ENCODE peak calls at places on chromosome 22, in seven cellular contexts. One of them, this sample, is unnamed.

GRCh38 chr22:37021710-37022482 is 2.4 kb downstream of the MPST start:
- DNase-seq in GM12878: no peak
- DNase-seq in H1: no peak
- DNase-seq in SK-N-SH: peak
- DNase-seq in HCT116: peak
- DNase-seq in HepG2: no peak
- DNase-seq in K562: peak
- DNase-seq in this sample: peak

GRCh38 chr22:19886605-19887250 is 32.1 kb upstream of the GNB1L start:
- DNase-seq in HepG2: no peak
- DNase-seq in H1: no peak
- DNase-seq in SK-N-SH: no peak
- DNase-seq in GM12878: no peak
- DNase-seq in K562: no peak
- DNase-seq in HCT116: no peak
- DNase-seq in this sample: no peak

GRCh38 chr22:50267591-50268390 is 2.4 kb downstream of the MAPK11 start:
- DNase-seq in SK-N-SH: peak
- DNase-seq in GM12878: no peak
- DNase-seq in K562: peak
- DNase-seq in HepG2: no peak
- DNase-seq in H1: no peak
- DNase-seq in HCT116: no peak
- DNase-seq in this sample: peak

GRCh38 chr22:42114721-42115120 is 15.9 kb downstream of the CYP2D6 start:
- DNase-seq in K562: peak
- DNase-seq in GM12878: no peak
- DNase-seq in H1: no peak
- DNase-seq in HepG2: peak
- DNase-seq in SK-N-SH: no peak
- DNase-seq in HCT116: peak
- DNase-seq in this sample: no peak

GRCh38 chr22:46607483-46608114 is 12.6 kb upstream of the GRAMD4 start:
- DNase-seq in H1: no peak
- DNase-seq in SK-N-SH: no peak
- DNase-seq in HepG2: no peak
- DNase-seq in GM12878: no peak
- DNase-seq in HCT116: no peak
- DNase-seq in K562: no peak
- DNase-seq in this sample: peak

GRCh38 chr22:36562261-36562835 is 33.4 kb upstream of the EIF3D start:
- DNase-seq in SK-N-SH: no peak
- DNase-seq in HCT116: no peak
- DNase-seq in K562: peak
- DNase-seq in GM12878: no peak
- DNase-seq in H1: no peak
- DNase-seq in HepG2: no peak
- DNase-seq in this sample: no peak

GRCh38 chr22:29479417-29480261 is at the start of gene NEFH:
- DNase-seq in GM12878: no peak
- DNase-seq in K562: peak
- DNase-seq in HCT116: no peak
- DNase-seq in HepG2: no peak
- DNase-seq in SK-N-SH: peak
- DNase-seq in H1: no peak
- DNase-seq in this sample: no peak

GRCh38 chr22:47543447-47543846 is 781.0 kb downstream of the TBC1D22A start:
- DNase-seq in HepG2: no peak
- DNase-seq in SK-N-SH: no peak
- DNase-seq in HCT116: no peak
- DNase-seq in GM12878: no peak
- DNase-seq in H1: no peak
- DNase-seq in K562: no peak
- DNase-seq in this sample: no peak

GRCh38 chr22:46604306-46604690 is 15.9 kb upstream of the GRAMD4 start:
- DNase-seq in HepG2: no peak
- DNase-seq in HCT116: no peak
- DNase-seq in H1: no peak
- DNase-seq in SK-N-SH: no peak
- DNase-seq in K562: peak
- DNase-seq in GM12878: peak
- DNase-seq in this sample: no peak

GRCh38 chr22:17888855-17889254 is 114.6 kb upstream of the BID start:
- DNase-seq in HCT116: no peak
- DNase-seq in GM12878: no peak
- DNase-seq in H1: no peak
- DNase-seq in HepG2: no peak
- DNase-seq in SK-N-SH: no peak
- DNase-seq in K562: peak
- DNase-seq in this sample: no peak

GRCh38 chr22:35604671-35605457 is 12.3 kb downstream of the MB start:
- DNase-seq in K562: peak
- DNase-seq in GM12878: no peak
- DNase-seq in SK-N-SH: peak
- DNase-seq in H1: no peak
- DNase-seq in HCT116: no peak
- DNase-seq in HepG2: no peak
- DNase-seq in this sample: no peak

GRCh38 chr22:39733191-39733590 is 160.4 kb downstream of the ENTHD1 start:
- DNase-seq in GM12878: no peak
- DNase-seq in HCT116: no peak
- DNase-seq in HepG2: no peak
- DNase-seq in H1: no peak
- DNase-seq in K562: no peak
- DNase-seq in SK-N-SH: no peak
- DNase-seq in this sample: no peak

GRCh38 chr22:39732625-39733024 is 160.9 kb downstream of the ENTHD1 start:
- DNase-seq in SK-N-SH: no peak
- DNase-seq in GM12878: no peak
- DNase-seq in HCT116: no peak
- DNase-seq in H1: no peak
- DNase-seq in K562: no peak
- DNase-seq in HepG2: no peak
- DNase-seq in this sample: no peak

GRCh38 chr22:39731881-39732555 is 161.5 kb downstream of the CACNA1I start:
- DNase-seq in H1: no peak
- DNase-seq in HepG2: no peak
- DNase-seq in SK-N-SH: no peak
- DNase-seq in GM12878: no peak
- DNase-seq in K562: no peak
- DNase-seq in HCT116: no peak
- DNase-seq in this sample: no peak

GRCh38 chr22:39729141-39729934 is 158.8 kb downstream of the CACNA1I start:
- DNase-seq in HCT116: no peak
- DNase-seq in K562: no peak
- DNase-seq in H1: no peak
- DNase-seq in GM12878: no peak
- DNase-seq in SK-N-SH: no peak
- DNase-seq in HepG2: no peak
- DNase-seq in this sample: no peak

DNA sequence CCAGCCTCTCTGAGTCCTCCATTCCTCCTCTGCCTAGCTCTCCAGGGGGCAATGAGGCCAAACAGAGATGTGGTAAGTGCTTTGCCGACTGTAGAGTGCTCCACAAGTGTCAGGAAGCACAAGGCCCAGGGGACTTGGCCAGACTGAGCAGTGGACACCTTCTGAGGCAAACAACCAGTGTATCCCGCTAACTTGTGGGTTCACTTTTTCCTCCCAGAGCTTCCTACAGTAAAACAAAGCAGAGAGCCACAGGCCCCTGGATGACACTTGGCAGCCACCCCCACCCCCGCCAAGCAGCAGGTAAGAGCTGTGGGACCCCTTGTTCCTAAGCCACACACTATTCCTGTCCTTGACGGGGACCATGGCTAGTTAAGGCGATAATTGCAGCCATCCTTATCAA is 160.9 kb downstream of the CACNA1I start:
- DNase-seq in SK-N-SH: no peak
- DNase-seq in K562: no peak
- DNase-seq in H1: no peak
- DNase-seq in HepG2: no peak
- DNase-seq in GM12878: no peak
- DNase-seq in HCT116: no peak
- DNase-seq in this sample: no peak
- TF ChIP-seq JUND in SK-N-SH: no peak
- TF ChIP-seq JUND in K562: no peak
- TF ChIP-seq JUND in H1: no peak
- TF ChIP-seq JUND in HepG2: no peak
- TF ChIP-seq JUND in GM12878: no peak
- TF ChIP-seq JUND in HCT116: no peak
- TF ChIP-seq JUND in this sample: no peak

DNA sequence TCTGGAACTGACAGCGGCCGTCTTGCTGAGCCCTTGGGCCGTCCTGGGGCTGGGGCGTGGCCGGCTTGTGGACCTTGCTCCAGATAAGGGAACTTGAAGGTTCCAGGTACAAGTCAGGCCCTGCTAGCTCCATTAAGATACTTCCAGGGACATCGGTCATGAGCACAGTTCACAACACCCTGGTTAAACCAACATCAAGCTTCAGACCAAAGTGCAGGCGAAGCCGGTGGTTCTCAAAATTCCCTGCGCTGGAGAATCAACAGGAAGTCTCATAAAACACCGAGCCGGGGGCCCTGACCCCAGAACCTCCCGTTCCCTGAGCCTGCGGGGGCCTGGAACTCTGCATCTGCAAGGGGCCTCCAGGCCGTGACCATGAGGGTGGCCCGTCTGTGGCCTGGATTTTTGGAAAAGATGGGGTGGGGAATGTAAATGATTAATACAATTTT is 1043.8 kb downstream of the BRD1 start:
- DNase-seq in SK-N-SH: no peak
- DNase-seq in HCT116: no peak
- DNase-seq in H1: no peak
- DNase-seq in K562: no peak
- DNase-seq in GM12878: no peak
- DNase-seq in HepG2: peak
- DNase-seq in this sample: no peak
- TF ChIP-seq JUND in SK-N-SH: no peak
- TF ChIP-seq JUND in HCT116: no peak
- TF ChIP-seq JUND in H1: no peak
- TF ChIP-seq JUND in K562: no peak
- TF ChIP-seq JUND in GM12878: no peak
- TF ChIP-seq JUND in HepG2: peak
- TF ChIP-seq JUND in this sample: no peak

GRCh38 chr22:27647540-27647939 is 154.0 kb downstream of the MN1 start:
- DNase-seq in HCT116: no peak
- DNase-seq in SK-N-SH: no peak
- DNase-seq in H1: no peak
- DNase-seq in K562: no peak
- DNase-seq in GM12878: no peak
- DNase-seq in HepG2: peak
- DNase-seq in this sample: no peak

GRCh38 chr22:27650572-27650971 is 151.0 kb downstream of the MN1 start:
- DNase-seq in H1: no peak
- DNase-seq in GM12878: no peak
- DNase-seq in SK-N-SH: no peak
- DNase-seq in HCT116: no peak
- DNase-seq in HepG2: no peak
- DNase-seq in K562: no peak
- DNase-seq in this sample: no peak

GRCh38 chr22:27650985-27651384 is 150.6 kb downstream of the MN1 start:
- DNase-seq in HepG2: no peak
- DNase-seq in GM12878: no peak
- DNase-seq in H1: no peak
- DNase-seq in HCT116: no peak
- DNase-seq in K562: no peak
- DNase-seq in SK-N-SH: no peak
- DNase-seq in this sample: no peak

GRCh38 chr22:27648853-27649252 is 152.7 kb downstream of the MN1 start:
- DNase-seq in HCT116: no peak
- DNase-seq in H1: no peak
- DNase-seq in K562: no peak
- DNase-seq in HepG2: no peak
- DNase-seq in GM12878: no peak
- DNase-seq in SK-N-SH: no peak
- DNase-seq in this sample: no peak

DNA sequence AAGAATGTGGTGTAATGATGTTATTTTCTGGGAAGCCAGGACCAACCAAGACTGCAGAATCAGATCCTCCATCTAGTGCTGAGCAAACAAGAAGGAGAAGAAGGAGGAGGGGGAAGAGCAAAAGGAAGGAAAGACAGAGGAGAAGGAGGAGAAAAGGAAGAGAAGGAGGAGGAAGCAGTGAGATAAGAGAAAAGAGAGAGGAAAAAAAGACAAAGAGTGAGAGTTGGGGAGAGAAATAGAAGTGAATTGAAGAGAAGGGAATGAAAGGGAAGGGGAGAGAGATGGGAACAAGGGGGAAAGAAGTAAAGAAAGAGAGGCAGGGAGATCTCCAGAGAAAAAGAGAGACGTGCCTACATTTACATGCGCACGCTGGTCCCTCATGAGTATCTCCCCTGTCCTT is 153.5 kb downstream of the MN1 start:
- DNase-seq in H1: no peak
- DNase-seq in HepG2: no peak
- DNase-seq in K562: no peak
- DNase-seq in GM12878: no peak
- DNase-seq in SK-N-SH: no peak
- DNase-seq in HCT116: no peak
- DNase-seq in this sample: no peak
- TF ChIP-seq JUND in H1: no peak
- TF ChIP-seq JUND in HepG2: no peak
- TF ChIP-seq JUND in K562: no peak
- TF ChIP-seq JUND in GM12878: no peak
- TF ChIP-seq JUND in SK-N-SH: no peak
- TF ChIP-seq JUND in HCT116: no peak
- TF ChIP-seq JUND in this sample: no peak

GRCh38 chr22:44128961-44129613 is 51.6 kb upstream of the PARVG start:
- DNase-seq in H1: no peak
- DNase-seq in HepG2: no peak
- DNase-seq in GM12878: no peak
- DNase-seq in K562: no peak
- DNase-seq in SK-N-SH: no peak
- DNase-seq in HCT116: no peak
- DNase-seq in this sample: no peak

GRCh38 chr22:44129614-44129976 is 51.1 kb upstream of the PARVG start:
- DNase-seq in GM12878: no peak
- DNase-seq in SK-N-SH: peak
- DNase-seq in HepG2: no peak
- DNase-seq in K562: peak
- DNase-seq in HCT116: no peak
- DNase-seq in H1: no peak
- DNase-seq in this sample: no peak

GRCh38 chr22:44126807-44127206 is 53.9 kb upstream of the PARVG start:
- DNase-seq in K562: no peak
- DNase-seq in H1: no peak
- DNase-seq in GM12878: no peak
- DNase-seq in HepG2: no peak
- DNase-seq in HCT116: no peak
- DNase-seq in SK-N-SH: no peak
- DNase-seq in this sample: no peak

GRCh38 chr22:44125421-44125820 is 55.3 kb upstream of the PARVG start:
- DNase-seq in SK-N-SH: no peak
- DNase-seq in HCT116: no peak
- DNase-seq in HepG2: no peak
- DNase-seq in H1: no peak
- DNase-seq in K562: no peak
- DNase-seq in GM12878: no peak
- DNase-seq in this sample: no peak

DNA sequence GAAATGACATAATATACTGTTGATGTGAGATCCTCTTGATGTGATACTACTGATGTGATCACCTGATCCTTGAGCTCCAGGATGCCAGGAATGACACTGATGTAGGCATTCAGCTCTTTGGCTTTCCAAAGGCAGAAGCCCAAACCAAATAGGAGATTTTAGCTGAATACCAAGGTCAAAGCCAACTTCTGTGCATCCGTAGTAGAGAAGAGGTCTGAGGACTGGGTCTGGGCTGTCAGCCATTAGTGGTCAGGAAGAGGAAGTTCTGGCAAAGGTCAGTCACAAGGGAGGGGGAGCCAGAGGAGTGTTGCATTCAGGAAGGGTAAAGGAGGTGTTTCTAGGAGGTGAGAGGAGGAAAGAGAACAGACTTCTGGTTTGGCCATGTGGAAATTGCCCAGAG is 53.4 kb upstream of the PARVG start:
- DNase-seq in H1: no peak
- DNase-seq in HCT116: no peak
- DNase-seq in K562: no peak
- DNase-seq in SK-N-SH: no peak
- DNase-seq in GM12878: no peak
- DNase-seq in HepG2: no peak
- DNase-seq in this sample: no peak
- TF ChIP-seq JUND in H1: no peak
- TF ChIP-seq JUND in HCT116: no peak
- TF ChIP-seq JUND in K562: no peak
- TF ChIP-seq JUND in SK-N-SH: no peak
- TF ChIP-seq JUND in GM12878: no peak
- TF ChIP-seq JUND in HepG2: no peak
- TF ChIP-seq JUND in this sample: no peak